ENCODE peak calls at places on chromosome 10, in ten cellular contexts. U, V, S, D, W, P, R, E, A and B are unnamed samples.

GRCh38 chr10:110355922-110356627 is 51.4 kb upstream of the SMNDC1 start:
- DNase-seq in U (no peak), V (peak), S (no peak), D (no peak), W (no peak), P (no peak), R (peak), E (no peak), A (peak), B (peak)

GRCh38 chr10:4068255-4069028 is 283.4 kb upstream of the KLF6 start:
- DNase-seq in U (no peak), V (no peak), S (no peak), D (no peak), W (no peak), P (no peak), R (no peak), E (no peak), A (no peak), B (no peak)

GRCh38 chr10:31395695-31396094 is 76.7 kb downstream of the ZEB1 start:
- DNase-seq in U (no peak), V (no peak), S (no peak), D (no peak), W (no peak), P (no peak), R (no peak), E (no peak), A (no peak), B (no peak)

GRCh38 chr10:30786131-30786530 is 156.6 kb upstream of the LYZL2 start:
- DNase-seq in U (no peak), V (no peak), S (no peak), D (no peak), W (no peak), P (peak), R (no peak), E (no peak), A (no peak), B (no peak)

GRCh38 chr10:22613011-22613410 is 101.4 kb downstream of the PIP4K2A start:
- DNase-seq in U (no peak), V (no peak), S (no peak), D (no peak), W (no peak), P (no peak), R (no peak), E (no peak), A (no peak), B (no peak)

GRCh38 chr10:74011762-74012161 is 13.8 kb downstream of the VCL start:
- DNase-seq in U (peak), V (no peak), S (no peak), D (no peak), W (peak), P (no peak), R (no peak), E (no peak), A (no peak), B (no peak)

GRCh38 chr10:12846718-12847117 is 154.8 kb downstream of the CCDC3 start:
- DNase-seq in U (peak), V (no peak), S (no peak), D (no peak), W (peak), P (no peak), R (no peak), E (no peak), A (no peak), B (no peak)

GRCh38 chr10:44183667-44184632 is 200.9 kb downstream of the CXCL12 start:
- DNase-seq in U (peak), V (no peak), S (no peak), D (no peak), W (no peak), P (no peak), R (no peak), E (no peak), A (no peak), B (no peak)

GRCh38 chr10:78231930-78232329 is 198.3 kb downstream of the RPS24 start:
- DNase-seq in U (peak), V (no peak), S (no peak), D (no peak), W (no peak), P (no peak), R (no peak), E (no peak), A (no peak), B (no peak)

GRCh38 chr10:127906548-127907377 is at the start of gene PTPRE:
- DNase-seq in U (peak), V (peak), S (peak), D (peak), W (no peak), P (peak), R (peak), E (peak), A (peak), B (no peak)

GRCh38 chr10:52779541-52780390 is 7.2 kb upstream of the MBL2 start:
- DNase-seq in U (peak), V (no peak), S (peak), D (peak), W (no peak), P (peak), R (peak), E (peak), A (peak), B (peak)

GRCh38 chr10:99551158-99551557 is 18.4 kb downstream of the NKX2-3 start:
- DNase-seq in U (peak), V (no peak), S (no peak), D (no peak), W (no peak), P (no peak), R (no peak), E (no peak), A (peak), B (no peak)

GRCh38 chr10:103812431-103812830 is 42.9 kb downstream of the SH3PXD2A start:
- DNase-seq in U (peak), V (no peak), S (no peak), D (peak), W (no peak), P (no peak), R (no peak), E (no peak), A (no peak), B (no peak)

GRCh38 chr10:69321865-69322264 is 43.6 kb downstream of the HK1 start:
- DNase-seq in U (peak), V (no peak), S (no peak), D (no peak), W (no peak), P (no peak), R (no peak), E (no peak), A (no peak), B (no peak)

GRCh38 chr10:51422311-51423120 is 276.9 kb downstream of the CSTF2T start:
- DNase-seq in U (peak), V (no peak), S (peak), D (peak), W (peak), P (peak), R (peak), E (peak), A (peak), B (peak)

GRCh38 chr10:71783917-71784678 is 10.8 kb upstream of the VSIR start:
- DNase-seq in U (no peak), V (no peak), S (no peak), D (no peak), W (no peak), P (no peak), R (no peak), E (no peak), A (no peak), B (no peak)